ENCODE peak calls at places on chromosomes 16 and 17, in five cellular contexts. Z is mesendoderm, N is mesenchymal stem cell, Y is trophoblast cell, G is IMR-90. B is an unnamed sample.

GRCh38 chr17:74542727-74543383 is 3.1 kb downstream of the CD300C start:
- DNase-seq in Z (no peak), N (no peak), Y (no peak), G (no peak), B (no peak)

GRCh38 chr16:67264277-67264676 is 15.1 kb upstream of the PLEKHG4 start:
- DNase-seq in Z (no peak), N (no peak), Y (no peak), G (no peak), B (no peak)

GRCh38 chr16:27401768-27402568 is at the start of gene IL21R:
- DNase-seq in Z (no peak), N (no peak), Y (no peak), G (peak; percentile 61), B (no peak)

GRCh38 chr17:7258731-7259554 is 3.3 kb downstream of the CLDN7 start:
- DNase-seq in Z (no peak), N (no peak), Y (no peak), G (peak; percentile 27), B (no peak)

GRCh38 chr17:7893226-7893880 is 4.8 kb downstream of the CHD3 start:
- DNase-seq in Z (no peak), N (no peak), Y (no peak), G (no peak), B (no peak)

GRCh38 chr16:57948027-57948426 is 22.9 kb downstream of the CNGB1 start:
- DNase-seq in Z (no peak), N (no peak), Y (no peak), G (no peak), B (no peak)

GRCh38 chr17:65123757-65124675 is 13.2 kb upstream of the RGS9 start:
- DNase-seq in Z (no peak), N (peak; percentile 33), Y (no peak), G (peak; percentile 76), B (no peak)

GRCh38 chr17:62823111-62823895 is 15.2 kb upstream of the MARCHF10 start:
- DNase-seq in Z (no peak), N (no peak), Y (no peak), G (no peak), B (no peak)

GRCh38 chr16:31700530-31701388 is 172.8 kb upstream of the ZNF267 start:
- DNase-seq in Z (peak; percentile 90), N (peak; percentile 80), Y (no peak), G (peak; percentile 49), B (peak; percentile 62)

GRCh38 chr17:48878920-48879898 is 13.4 kb upstream of the ATP5MC1 start:
- DNase-seq in Z (peak; percentile 81), N (peak; percentile 81), Y (peak; percentile 25), G (peak; percentile 66), B (peak; percentile 70)

GRCh38 chr17:4786111-4786491 is at the start of gene VMO1:
- DNase-seq in Z (no peak), N (no peak), Y (no peak), G (no peak), B (no peak)
- H4K8ac ChIP-seq in Z (no peak within 1 kb of the TSS), N (no peak within 1 kb of the TSS), Y (no peak within 1 kb of the TSS), G (no peak within 1 kb of the TSS), B (no peak within 1 kb of the TSS)

DNA sequence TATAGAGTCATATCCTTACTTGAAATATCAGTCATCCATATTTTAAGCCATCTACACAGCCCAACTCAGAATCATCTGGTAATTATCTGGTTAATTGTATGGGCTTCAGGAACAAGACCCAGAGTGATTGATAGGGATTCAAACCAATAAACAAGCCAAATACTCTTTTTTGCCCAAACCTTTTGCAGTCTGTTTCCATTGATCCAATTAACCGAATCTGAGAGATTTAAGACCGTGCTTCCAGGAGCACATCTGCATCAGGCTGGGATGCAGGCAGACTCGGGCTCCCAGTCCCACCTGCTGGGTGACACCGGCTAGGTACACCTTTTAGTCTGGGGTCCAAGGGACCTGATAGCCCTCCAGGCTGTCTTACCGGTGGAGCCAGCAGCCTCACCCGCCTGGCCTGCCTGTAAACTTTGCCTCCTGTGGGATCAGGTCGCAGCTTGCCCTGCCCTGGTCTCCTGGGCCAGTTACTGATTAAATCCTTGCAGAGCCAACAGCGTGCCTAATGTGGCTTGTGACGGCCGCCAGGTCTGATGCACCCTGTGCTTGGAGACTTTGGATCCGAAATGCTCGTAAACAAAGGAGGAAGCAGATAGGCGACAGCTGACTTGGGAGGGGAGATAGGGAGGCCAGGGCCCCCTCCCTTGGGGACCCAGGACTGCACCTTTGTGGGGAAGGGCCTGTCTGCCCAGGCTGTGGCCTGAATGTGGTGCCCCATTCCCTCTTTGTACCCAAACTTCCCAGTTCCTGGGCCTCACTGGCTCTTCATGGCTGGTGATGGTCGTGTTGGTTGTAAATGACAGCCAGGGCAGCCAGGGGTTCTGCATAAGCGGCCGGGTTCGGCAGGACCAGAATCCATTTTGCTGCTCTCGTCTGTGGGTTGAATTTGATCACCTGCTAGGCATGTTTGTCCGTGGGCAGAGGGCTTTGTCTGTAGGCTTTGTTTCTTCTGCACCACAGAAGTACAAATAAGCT is 3.8 kb downstream of the CMIP start:
- DNase-seq in Z (no peak), N (no peak), Y (no peak), G (no peak), B (no peak)
- H4K8ac ChIP-seq in Z (no peak overlapping the region), N (no peak overlapping the region), Y (no peak overlapping the region), G (no peak overlapping the region), B (no peak overlapping the region)

GRCh38 chr16:89042711-89043551 is 50.7 kb upstream of the ACSF3 start:
- DNase-seq in Z (no peak), N (no peak), Y (no peak), G (no peak), B (no peak)
- H4K8ac ChIP-seq in Z (no peak overlapping the region), N (no peak overlapping the region), Y (no peak overlapping the region), G (no peak overlapping the region), B (no peak overlapping the region)

GRCh38 chr17:42166196-42166763 is 11.5 kb upstream of the RAB5C start:
- DNase-seq in Z (no peak), N (no peak), Y (peak; percentile 96), G (no peak), B (no peak)

GRCh38 chr17:42163113-42163512 is 8.3 kb upstream of the RAB5C start:
- DNase-seq in Z (peak; percentile 56), N (no peak), Y (no peak), G (no peak), B (no peak)

GRCh38 chr17:42165751-42166150 is 11.0 kb upstream of the RAB5C start:
- DNase-seq in Z (no peak), N (no peak), Y (peak; percentile 66), G (no peak), B (no peak)

GRCh38 chr17:42159796-42160551 is 5.2 kb upstream of the RAB5C start:
- DNase-seq in Z (no peak), N (no peak), Y (no peak), G (no peak), B (no peak)

DNA sequence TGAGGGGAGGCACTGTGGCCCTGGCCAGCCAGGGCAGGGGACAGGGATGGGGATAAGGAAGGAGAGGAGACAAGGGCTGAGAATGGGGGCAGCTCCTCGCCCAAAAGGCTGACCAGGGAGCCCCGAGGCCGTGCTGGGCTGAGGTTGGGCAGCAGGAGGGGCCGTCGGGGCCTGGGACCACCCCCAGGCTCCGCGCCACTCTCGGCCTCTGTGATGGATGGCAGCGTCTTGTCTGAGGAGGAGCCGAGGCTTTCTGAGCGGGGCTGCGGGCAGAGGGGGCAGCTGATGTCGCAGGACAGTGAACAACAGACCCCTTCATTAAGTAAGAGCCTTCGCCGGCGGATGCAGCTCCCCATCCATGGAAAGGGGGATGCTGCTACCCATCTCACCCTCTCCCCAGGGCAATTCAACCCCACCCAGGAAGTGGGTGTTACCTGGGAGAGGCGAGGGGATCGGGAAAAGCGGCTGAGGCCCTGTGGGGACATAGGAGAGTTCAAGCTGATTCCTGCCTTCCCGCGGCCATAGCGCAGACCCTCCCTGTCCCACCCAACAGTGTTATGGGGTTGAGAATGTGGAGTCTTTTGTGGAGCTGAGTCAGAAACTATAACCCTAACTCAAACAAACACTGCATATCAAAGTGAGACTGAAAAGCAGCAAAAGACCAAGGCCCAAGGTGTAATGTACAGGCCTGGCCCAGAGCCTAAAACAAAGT is 9.1 kb upstream of the RAB5C start:
- DNase-seq in Z (no peak), N (no peak), Y (no peak), G (no peak), B (no peak)
- H4K8ac ChIP-seq in Z (no peak overlapping the region), N (no peak overlapping the region), Y (no peak overlapping the region), G (no peak overlapping the region), B (no peak overlapping the region)

B was measured in neuronal stem cell.